ENCODE peak calls at places on chromosomes 5 and 9, in seven cellular contexts. W is NCI-H2029; Z is stimulated activated CD8-positive, alpha-beta memory T cell treated with anti-CD3 and anti-CD28 coated beads, Interleukin-7, amount 100 ng/mL, for 1 hour; O is IMR-90; R is CD4-positive, CD25-positive, alpha-beta regulatory T cell; F is stimulated activated CD4-positive, alpha-beta T cell treated with anti-CD3 and anti-CD28 coated beads, Interleukin-12 subunit alpha, Interleukin-12 subunit beta, amount 100 ng/mL, for 4 hours; B is posterior vena cava. C is an unnamed sample.

GRCh38 chr9:127336086-127336485 is 60.9 kb upstream of the SLC2A8 start:
- DNase-seq in W (no peak), Z (no peak), O (peak), R (no peak), F (no peak), B (no peak), C (no peak)

GRCh38 chr5:169978744-169979143 is 1.6 kb downstream of the INSYN2B start:
- DNase-seq in W (no peak), Z (no peak), O (no peak), R (no peak), F (no peak), B (no peak), C (no peak)

GRCh38 chr9:99079542-99079941 is 25.4 kb upstream of the TGFBR1 start:
- DNase-seq in W (no peak), Z (no peak), O (no peak), R (no peak), F (no peak), B (no peak), C (no peak)

GRCh38 chr9:134536101-134536900 is 105.3 kb upstream of the COL5A1 start:
- DNase-seq in W (no peak), Z (no peak), O (peak), R (no peak), F (no peak), B (peak), C (no peak)

GRCh38 chr5:59721741-59722140 is 171.8 kb downstream of the PDE4D start:
- DNase-seq in W (no peak), Z (no peak), O (no peak), R (no peak), F (no peak), B (no peak), C (no peak)

GRCh38 chr5:95317687-95318086 is 32.8 kb upstream of the MCTP1 start:
- DNase-seq in W (no peak), Z (no peak), O (no peak), R (no peak), F (no peak), B (no peak), C (no peak)

GRCh38 chr9:37602817-37603216 is 10.4 kb upstream of the TOMM5 start:
- DNase-seq in W (peak), Z (no peak), O (no peak), R (no peak), F (no peak), B (no peak), C (no peak)

GRCh38 chr9:34654317-34655083 is 2.5 kb downstream of the IL11RA start:
- DNase-seq in W (peak), Z (no peak), O (peak), R (no peak), F (no peak), B (peak), C (no peak)

GRCh38 chr5:17105744-17106450 is 111.5 kb upstream of the BASP1 start:
- DNase-seq in W (no peak), Z (no peak), O (peak), R (no peak), F (no peak), B (no peak), C (no peak)

GRCh38 chr5:133996683-133997252 is 8.0 kb downstream of the VDAC1 start:
- DNase-seq in W (no peak), Z (no peak), O (no peak), R (peak), F (no peak), B (peak), C (no peak)

GRCh38 chr9:71127301-71127700 is 5.9 kb upstream of the TRPM3 start:
- DNase-seq in W (no peak), Z (no peak), O (no peak), R (no peak), F (no peak), B (no peak), C (no peak)

GRCh38 chr5:2187687-2188086 is 305.0 kb upstream of the IRX4 start:
- DNase-seq in W (no peak), Z (no peak), O (no peak), R (no peak), F (no peak), B (no peak), C (no peak)

GRCh38 chr9:77952641-77953341 is 78.8 kb downstream of the GNAQ start:
- DNase-seq in W (peak), Z (no peak), O (peak), R (no peak), F (no peak), B (no peak), C (no peak)

C was measured in central memory CD8-positive, alpha-beta T cell.